ENCODE peak calls at places on chromosomes 4 and X, in seven cellular contexts. One of them, this sample, is unnamed.

GRCh38 chr4:169351860-169352259 is 81.1 kb upstream of the SH3RF1 start:
- DNase-seq in Calu3: peak; percentile 3
- DNase-seq in transverse colon: no peak
- DNase-seq in IMR-90: peak; percentile 66
- DNase-seq in GM12865: peak; percentile 13
- DNase-seq in GM20000: no peak
- DNase-seq in GM13977: no peak
- DNase-seq in this sample: no peak

GRCh38 chr4:28211714-28212470 is 1351.3 kb downstream of the STIM2 start:
- DNase-seq in Calu3: no peak
- DNase-seq in transverse colon: no peak
- DNase-seq in IMR-90: peak; percentile 42
- DNase-seq in GM12865: no peak
- DNase-seq in GM20000: no peak
- DNase-seq in GM13977: no peak
- DNase-seq in this sample: no peak

GRCh38 chr4:82748176-82748575 is 50.4 kb downstream of the SCD5 start:
- DNase-seq in Calu3: no peak
- DNase-seq in transverse colon: no peak
- DNase-seq in IMR-90: peak; percentile 65
- DNase-seq in GM12865: no peak
- DNase-seq in GM20000: no peak
- DNase-seq in GM13977: no peak
- DNase-seq in this sample: no peak

GRCh38 chrX:24241822-24242648 is 71.8 kb downstream of the SUPT20HL2 start:
- DNase-seq in Calu3: peak; percentile 13
- DNase-seq in transverse colon: no peak
- DNase-seq in IMR-90: peak; percentile 39
- DNase-seq in GM12865: peak; percentile 62
- DNase-seq in GM20000: peak; percentile 15
- DNase-seq in GM13977: peak; percentile 52
- DNase-seq in this sample: no peak

GRCh38 chrX:1521459-1521956 is 15.5 kb downstream of the P2RY8 start:
- DNase-seq in Calu3: no peak
- DNase-seq in transverse colon: peak; percentile 71
- DNase-seq in IMR-90: no peak
- DNase-seq in GM12865: peak; percentile 97
- DNase-seq in GM20000: peak; percentile 81
- DNase-seq in GM13977: peak; percentile 83
- DNase-seq in this sample: no peak

GRCh38 chr4:6452897-6453687 is 19.3 kb downstream of the PPP2R2C start:
- DNase-seq in Calu3: no peak
- DNase-seq in transverse colon: no peak
- DNase-seq in IMR-90: no peak
- DNase-seq in GM12865: no peak
- DNase-seq in GM20000: no peak
- DNase-seq in GM13977: no peak
- DNase-seq in this sample: no peak

GRCh38 chr4:7134737-7135388 is 57.5 kb upstream of the SORCS2 start:
- DNase-seq in Calu3: no peak
- DNase-seq in transverse colon: peak; percentile 32
- DNase-seq in IMR-90: peak; percentile 84
- DNase-seq in GM12865: no peak
- DNase-seq in GM20000: no peak
- DNase-seq in GM13977: no peak
- DNase-seq in this sample: no peak

GRCh38 chrX:1902901-1903379 is 288.1 kb downstream of the ASMT start:
- DNase-seq in Calu3: no peak
- DNase-seq in transverse colon: no peak
- DNase-seq in IMR-90: no peak
- DNase-seq in GM12865: no peak
- DNase-seq in GM20000: no peak
- DNase-seq in GM13977: no peak
- DNase-seq in this sample: no peak

GRCh38 chr4:152972821-152973613 is 36.9 kb downstream of the FHDC1 start:
- DNase-seq in Calu3: no peak
- DNase-seq in transverse colon: no peak
- DNase-seq in IMR-90: peak; percentile 92
- DNase-seq in GM12865: no peak
- DNase-seq in GM20000: no peak
- DNase-seq in GM13977: no peak
- DNase-seq in this sample: no peak

GRCh38 chrX:132294776-132295495 is 75.7 kb upstream of the RAP2C start:
- DNase-seq in Calu3: no peak
- DNase-seq in transverse colon: no peak
- DNase-seq in IMR-90: no peak
- DNase-seq in GM12865: no peak
- DNase-seq in GM20000: no peak
- DNase-seq in GM13977: no peak
- DNase-seq in this sample: no peak

GRCh38 chr4:113524096-113524495 is 237.4 kb downstream of the CAMK2D start:
- DNase-seq in Calu3: no peak
- DNase-seq in transverse colon: no peak
- DNase-seq in IMR-90: no peak
- DNase-seq in GM12865: peak; percentile 47
- DNase-seq in GM20000: peak; percentile 31
- DNase-seq in GM13977: peak; percentile 17
- DNase-seq in this sample: no peak

GRCh38 chr4:88610771-88611170 is 18.5 kb downstream of the HERC3 start:
- DNase-seq in Calu3: peak; percentile 25
- DNase-seq in transverse colon: no peak
- DNase-seq in IMR-90: peak; percentile 31
- DNase-seq in GM12865: no peak
- DNase-seq in GM20000: no peak
- DNase-seq in GM13977: no peak
- DNase-seq in this sample: no peak

GRCh38 chr4:6772223-6772928 is 10.2 kb upstream of the KIAA0232 start:
- DNase-seq in Calu3: no peak
- DNase-seq in transverse colon: peak; percentile 72
- DNase-seq in IMR-90: no peak
- DNase-seq in GM12865: no peak
- DNase-seq in GM20000: no peak
- DNase-seq in GM13977: no peak
- DNase-seq in this sample: no peak

GRCh38 chrX:151488677-151489076 is 74.8 kb upstream of the PASD1 start:
- DNase-seq in Calu3: peak; percentile 4
- DNase-seq in transverse colon: no peak
- DNase-seq in IMR-90: no peak
- DNase-seq in GM12865: peak; percentile 24
- DNase-seq in GM20000: peak; percentile 17
- DNase-seq in GM13977: peak; percentile 32
- DNase-seq in this sample: no peak

GRCh38 chr4:91471280-91471679 is 832.5 kb upstream of the GRID2 start:
- DNase-seq in Calu3: no peak
- DNase-seq in transverse colon: no peak
- DNase-seq in IMR-90: no peak
- DNase-seq in GM12865: no peak
- DNase-seq in GM20000: no peak
- DNase-seq in GM13977: no peak
- DNase-seq in this sample: peak; percentile 67

GRCh38 chr4:14787894-14788293 is 214.4 kb upstream of the CPEB2 start:
- DNase-seq in Calu3: peak; percentile 4
- DNase-seq in transverse colon: peak; percentile 14
- DNase-seq in IMR-90: peak; percentile 13
- DNase-seq in GM12865: peak; percentile 51
- DNase-seq in GM20000: no peak
- DNase-seq in GM13977: no peak
- DNase-seq in this sample: no peak
- TF ChIP-seq CTCF in Calu3: peak; percentile 35
- TF ChIP-seq CTCF in transverse colon: peak; percentile 35
- TF ChIP-seq CTCF in IMR-90: peak; percentile 25
- TF ChIP-seq CTCF in GM12865: peak; percentile 44
- TF ChIP-seq CTCF in GM20000: no peak
- TF ChIP-seq CTCF in GM13977: peak; percentile 34
- TF ChIP-seq CTCF in this sample: peak; percentile 47

DNA sequence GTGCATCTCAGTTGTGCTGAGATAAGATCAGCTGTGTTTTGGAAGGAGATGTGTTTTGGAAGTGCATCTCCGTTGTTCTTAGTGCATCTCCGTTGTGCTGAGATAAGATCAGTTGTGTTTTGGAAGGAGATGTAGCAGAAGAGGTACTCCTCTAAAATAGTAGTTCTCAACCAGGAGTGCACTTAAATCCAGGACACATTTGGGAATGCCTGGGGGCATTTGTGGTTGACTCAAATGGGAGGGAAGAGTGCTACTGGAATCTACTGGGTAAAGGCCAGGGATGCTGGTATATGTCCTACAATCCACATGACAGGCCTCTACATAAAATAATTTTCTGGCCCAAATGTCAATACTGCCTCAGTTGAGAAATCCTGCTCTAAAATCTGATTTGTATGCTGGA is 70.8 kb upstream of the CHRDL1 start:
- DNase-seq in Calu3: no peak
- DNase-seq in transverse colon: no peak
- DNase-seq in IMR-90: no peak
- DNase-seq in GM12865: no peak
- DNase-seq in GM20000: no peak
- DNase-seq in GM13977: no peak
- DNase-seq in this sample: no peak
- TF ChIP-seq CTCF in Calu3: no peak
- TF ChIP-seq CTCF in transverse colon: no peak
- TF ChIP-seq CTCF in IMR-90: no peak
- TF ChIP-seq CTCF in GM12865: no peak
- TF ChIP-seq CTCF in GM20000: no peak
- TF ChIP-seq CTCF in GM13977: no peak
- TF ChIP-seq CTCF in this sample: no peak

GRCh38 chr4:145097821-145098674 is at the start of the genes ABCE1 and ANAPC10:
- DNase-seq in Calu3: peak; percentile 89
- DNase-seq in transverse colon: peak; percentile 97
- DNase-seq in IMR-90: peak; percentile 99
- DNase-seq in GM12865: peak; percentile 98
- DNase-seq in GM20000: peak; percentile 89
- DNase-seq in GM13977: peak; percentile 88
- DNase-seq in this sample: peak; percentile 92
- TF ChIP-seq CTCF in Calu3: no peak
- TF ChIP-seq CTCF in transverse colon: peak; percentile 35
- TF ChIP-seq CTCF in IMR-90: peak; percentile 49
- TF ChIP-seq CTCF in GM12865: no peak
- TF ChIP-seq CTCF in GM20000: no peak
- TF ChIP-seq CTCF in GM13977: no peak
- TF ChIP-seq CTCF in this sample: no peak

GRCh38 chr4:103996059-103996458 is 276.3 kb upstream of the TACR3 start:
- DNase-seq in Calu3: no peak
- DNase-seq in transverse colon: no peak
- DNase-seq in IMR-90: no peak
- DNase-seq in GM12865: no peak
- DNase-seq in GM20000: no peak
- DNase-seq in GM13977: no peak
- DNase-seq in this sample: no peak
- TF ChIP-seq CTCF in Calu3: no peak
- TF ChIP-seq CTCF in transverse colon: no peak
- TF ChIP-seq CTCF in IMR-90: no peak
- TF ChIP-seq CTCF in GM12865: no peak
- TF ChIP-seq CTCF in GM20000: no peak
- TF ChIP-seq CTCF in GM13977: peak; percentile 28
- TF ChIP-seq CTCF in this sample: no peak

GRCh38 chr4:62644372-62644771 is 1444.2 kb downstream of the ADGRL3 start:
- DNase-seq in Calu3: no peak
- DNase-seq in transverse colon: peak; percentile 10
- DNase-seq in IMR-90: no peak
- DNase-seq in GM12865: peak; percentile 8
- DNase-seq in GM20000: no peak
- DNase-seq in GM13977: no peak
- DNase-seq in this sample: no peak
- TF ChIP-seq CTCF in Calu3: no peak
- TF ChIP-seq CTCF in transverse colon: peak; percentile 23
- TF ChIP-seq CTCF in IMR-90: no peak
- TF ChIP-seq CTCF in GM12865: no peak
- TF ChIP-seq CTCF in GM20000: no peak
- TF ChIP-seq CTCF in GM13977: peak; percentile 47
- TF ChIP-seq CTCF in this sample: no peak

GRCh38 chr4:173259310-173259709 is 74.8 kb downstream of the HMGB2 start:
- DNase-seq in Calu3: no peak
- DNase-seq in transverse colon: no peak
- DNase-seq in IMR-90: no peak
- DNase-seq in GM12865: no peak
- DNase-seq in GM20000: no peak
- DNase-seq in GM13977: no peak
- DNase-seq in this sample: no peak
- TF ChIP-seq CTCF in Calu3: no peak
- TF ChIP-seq CTCF in transverse colon: no peak
- TF ChIP-seq CTCF in IMR-90: peak; percentile 4
- TF ChIP-seq CTCF in GM12865: no peak
- TF ChIP-seq CTCF in GM20000: no peak
- TF ChIP-seq CTCF in GM13977: no peak
- TF ChIP-seq CTCF in this sample: peak; percentile 39

DNA sequence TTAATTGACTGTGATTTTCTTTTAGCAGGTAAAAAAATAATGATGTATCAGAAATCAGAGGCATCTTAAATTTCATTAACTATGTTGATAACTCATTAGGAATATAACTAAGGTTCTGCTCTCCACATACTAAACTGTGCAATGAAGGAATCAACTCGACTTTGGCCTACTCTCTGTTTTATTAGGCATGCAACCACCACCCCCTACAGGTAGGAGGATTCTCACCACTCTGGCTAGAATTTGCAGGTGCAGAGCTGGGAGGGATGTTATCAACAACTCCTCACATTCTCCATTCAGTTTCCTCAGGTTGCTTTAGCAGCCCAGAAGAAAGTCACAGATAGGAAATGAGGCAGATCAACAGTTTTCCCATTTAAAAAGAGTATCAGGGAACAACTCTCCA is 160.1 kb downstream of the COX18 start:
- DNase-seq in Calu3: peak; percentile 4
- DNase-seq in transverse colon: no peak
- DNase-seq in IMR-90: no peak
- DNase-seq in GM12865: no peak
- DNase-seq in GM20000: no peak
- DNase-seq in GM13977: no peak
- DNase-seq in this sample: no peak
- TF ChIP-seq CTCF in Calu3: no peak
- TF ChIP-seq CTCF in transverse colon: no peak
- TF ChIP-seq CTCF in IMR-90: peak; percentile 10
- TF ChIP-seq CTCF in GM12865: peak; percentile 5
- TF ChIP-seq CTCF in GM20000: no peak
- TF ChIP-seq CTCF in GM13977: no peak
- TF ChIP-seq CTCF in this sample: peak; percentile 16

GRCh38 chr4:138175337-138175794 is 66.8 kb downstream of the SLC7A11 start:
- DNase-seq in Calu3: no peak
- DNase-seq in transverse colon: peak; percentile 19
- DNase-seq in IMR-90: peak; percentile 61
- DNase-seq in GM12865: no peak
- DNase-seq in GM20000: no peak
- DNase-seq in GM13977: no peak
- DNase-seq in this sample: no peak
- TF ChIP-seq CTCF in Calu3: no peak
- TF ChIP-seq CTCF in transverse colon: peak; percentile 20
- TF ChIP-seq CTCF in IMR-90: peak; percentile 40
- TF ChIP-seq CTCF in GM12865: no peak
- TF ChIP-seq CTCF in GM20000: no peak
- TF ChIP-seq CTCF in GM13977: no peak
- TF ChIP-seq CTCF in this sample: no peak

This sample was measured in glutamatergic neuron.